ENCODE peak calls at places on chromosome 12, in eight cellular contexts. D is stomach, W is mucosa of descending colon, F is OCI-LY7, E is BJ, H is kidney, O is mesothelial cell of epicardium, X is left lung. N is an unnamed sample.

GRCh38 chr12:70043490-70044138 is 199.6 kb upstream of the CNOT2 start:
- DNase-seq in E (no peak), X (no peak), D (peak; percentile 29), O (no peak), F (no peak), W (no peak), H (no peak), N (no peak)

GRCh38 chr12:24947541-24948451 is 1.1 kb downstream of the BCAT1 start:
- DNase-seq in X (no peak), O (no peak), E (no peak), H (no peak), W (no peak), D (no peak), F (peak; percentile 34), N (no peak)

GRCh38 chr12:15532364-15532977 is 210.2 kb downstream of the PTPRO start:
- DNase-seq in E (no peak), D (no peak), X (no peak), H (no peak), O (no peak), W (no peak), F (peak; percentile 72), N (no peak)

GRCh38 chr12:12004524-12004923 is 66.2 kb upstream of the BCL2L14 start:
- DNase-seq in X (no peak), F (no peak), O (no peak), E (no peak), W (no peak), D (no peak), H (no peak), N (no peak)

GRCh38 chr12:95393191-95393790 is 80.7 kb upstream of the METAP2 start:
- DNase-seq in F (peak; percentile 72), D (no peak), X (no peak), O (no peak), H (no peak), E (no peak), W (no peak), N (no peak)

GRCh38 chr12:97940629-97941028 is 478.0 kb downstream of the RMST start:
- DNase-seq in F (no peak), H (no peak), X (no peak), D (no peak), O (no peak), E (no peak), W (no peak), N (no peak)

GRCh38 chr12:69821441-69822204 is 3.4 kb upstream of the MYRFL start:
- DNase-seq in O (no peak), D (no peak), W (no peak), E (no peak), F (no peak), H (no peak), X (no peak), N (no peak)

GRCh38 chr12:25434493-25434892 is 118.6 kb downstream of the LMNTD1 start:
- DNase-seq in F (no peak), X (no peak), O (no peak), D (no peak), H (no peak), E (no peak), W (no peak), N (no peak)

GRCh38 chr12:53482626-53483165 is 16.6 kb downstream of the MAP3K12 start:
- DNase-seq in E (no peak), W (no peak), O (no peak), H (peak; percentile 80), D (no peak), X (no peak), F (no peak), N (no peak)

GRCh38 chr12:106841471-106842302 is 67.2 kb downstream of the RIC8B start:
- DNase-seq in H (no peak), F (peak; percentile 62), E (peak; percentile 18), X (no peak), W (no peak), O (no peak), D (no peak), N (no peak)

GRCh38 chr12:124994435-124994975 is 1.1 kb downstream of the BRI3BP start:
- DNase-seq in O (no peak), F (peak; percentile 84), X (peak; percentile 83), H (no peak), D (peak; percentile 51), W (peak; percentile 88), E (no peak), N (no peak)

GRCh38 chr12:51951843-51952722 is 584 bp downstream of the ACVR1B start:
- DNase-seq in W (peak; percentile 69), F (peak; percentile 33), E (no peak), O (no peak), H (peak; percentile 86), X (peak; percentile 80), D (no peak), N (no peak)

GRCh38 chr12:61654698-61655097 is 605.5 kb upstream of the USP15 start:
- DNase-seq in D (no peak), F (peak; percentile 9), O (no peak), W (no peak), H (no peak), X (no peak), E (no peak), N (no peak)

GRCh38 chr12:80269953-80270552 is 170.7 kb downstream of the OTOGL start:
- DNase-seq in X (no peak), H (no peak), D (no peak), W (no peak), O (no peak), F (peak; percentile 38), E (no peak), N (no peak)

GRCh38 chr12:100661300-100661951 is 87.9 kb downstream of the GAS2L3 start:
- DNase-seq in F (no peak), O (no peak), D (no peak), W (no peak), H (no peak), X (no peak), E (no peak), N (no peak)

GRCh38 chr12:22656835-22657234 is 31.9 kb downstream of the ETNK1 start:
- DNase-seq in W (no peak), D (no peak), E (no peak), F (no peak), O (no peak), H (no peak), X (no peak), N (no peak)

DNA sequence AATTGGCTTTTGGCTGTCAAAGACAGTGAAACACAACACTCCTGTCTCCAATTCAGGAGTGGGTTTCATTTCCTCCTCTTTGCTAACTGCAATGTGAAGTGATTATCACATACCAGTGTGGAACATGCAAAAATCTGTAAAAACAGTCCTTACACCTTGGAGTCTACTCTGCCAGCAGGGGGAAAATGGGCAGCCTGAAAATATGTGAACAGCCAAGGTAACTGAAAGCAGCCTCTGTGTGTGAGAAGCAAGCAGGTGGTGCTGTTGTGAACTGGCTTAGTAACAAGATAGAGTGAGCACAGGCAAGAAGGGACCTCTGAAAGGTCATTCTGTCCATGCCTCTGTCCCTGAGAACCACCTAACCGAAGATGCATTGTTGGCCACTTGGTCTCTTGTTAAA is 6.0 kb downstream of the PRMT8 start:
- DNase-seq in E (no peak), O (no peak), W (no peak), F (peak; percentile 4), D (no peak), H (no peak), X (no peak), N (no peak)
- TF ChIP-seq CTCF in E (no peak), O (no peak), W (no peak), F (peak; percentile 25), D (no peak), H (no peak), X (no peak), N (no peak)

DNA sequence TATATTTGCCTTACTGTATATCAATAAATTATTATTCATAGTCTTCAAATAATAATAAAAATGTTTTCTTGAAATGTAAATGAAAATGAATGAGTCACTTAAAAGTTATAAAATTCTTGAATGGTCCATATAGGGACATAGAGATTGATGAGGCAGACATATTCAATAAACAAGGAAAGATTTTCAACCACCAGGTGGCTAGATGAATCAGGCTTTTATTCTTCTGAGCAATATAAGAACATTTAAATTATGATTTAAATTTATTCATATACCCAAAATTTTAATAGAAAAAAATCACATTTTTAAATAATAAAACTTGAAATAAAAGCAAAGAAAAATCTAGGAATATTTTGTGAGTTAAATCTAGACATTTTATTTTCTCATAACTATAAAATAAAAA is 249.6 kb downstream of the ACSS3 start:
- DNase-seq in F (no peak), X (no peak), E (no peak), D (no peak), W (no peak), O (no peak), H (no peak), N (no peak)
- TF ChIP-seq CTCF in F (no peak), X (no peak), E (no peak), D (no peak), W (no peak), O (peak; percentile 25), H (no peak), N (no peak)

DNA sequence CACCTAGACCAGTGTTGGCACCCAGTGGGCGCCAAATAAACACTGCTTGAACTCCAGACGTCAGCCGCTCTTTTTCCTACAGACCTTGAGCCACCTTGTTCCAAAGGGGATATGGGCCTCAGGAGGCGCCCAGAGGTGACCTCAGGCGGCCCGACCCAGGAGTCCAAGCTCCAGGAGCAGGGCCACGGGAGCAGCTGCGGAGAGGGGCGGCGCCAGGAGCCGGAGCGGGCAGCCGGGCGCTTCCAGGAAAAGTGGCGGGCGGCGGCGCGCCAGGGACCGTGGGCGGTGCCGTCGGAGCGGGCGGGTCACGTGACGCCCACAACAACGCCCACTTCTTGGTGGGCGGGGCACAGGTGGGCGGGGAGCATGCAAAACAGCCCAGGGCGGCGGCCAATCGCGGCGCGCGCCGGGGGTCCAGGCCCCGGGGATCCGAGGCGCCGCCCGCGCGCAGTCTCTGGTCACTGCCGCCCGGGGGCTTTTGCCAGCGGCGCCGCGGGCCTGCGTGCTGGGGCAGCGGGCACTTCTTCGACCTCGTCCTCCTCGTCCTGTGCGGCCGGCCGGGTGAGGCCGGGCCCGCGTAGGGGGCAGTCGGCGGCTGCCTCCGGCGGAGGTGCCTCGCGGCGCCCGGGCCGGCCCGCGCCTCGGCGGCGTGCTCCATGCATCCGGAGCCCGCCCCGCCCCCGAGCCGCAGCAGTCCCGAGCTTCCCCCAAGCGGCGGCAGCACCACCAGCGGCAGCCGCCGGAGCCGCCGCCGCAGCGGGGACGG is at the start of gene ORAI1:
- DNase-seq in D (peak; percentile 99), E (peak; percentile 54), F (peak; percentile 97), W (peak; percentile 98), X (peak; percentile 99), H (peak; percentile 99), O (peak; percentile 98), N (peak; percentile 86)
- TF ChIP-seq CTCF in D (no peak), E (peak; percentile 2), F (peak; percentile 9), W (peak; percentile 24), X (no peak), H (peak; percentile 10), O (no peak), N (no peak)

DNA sequence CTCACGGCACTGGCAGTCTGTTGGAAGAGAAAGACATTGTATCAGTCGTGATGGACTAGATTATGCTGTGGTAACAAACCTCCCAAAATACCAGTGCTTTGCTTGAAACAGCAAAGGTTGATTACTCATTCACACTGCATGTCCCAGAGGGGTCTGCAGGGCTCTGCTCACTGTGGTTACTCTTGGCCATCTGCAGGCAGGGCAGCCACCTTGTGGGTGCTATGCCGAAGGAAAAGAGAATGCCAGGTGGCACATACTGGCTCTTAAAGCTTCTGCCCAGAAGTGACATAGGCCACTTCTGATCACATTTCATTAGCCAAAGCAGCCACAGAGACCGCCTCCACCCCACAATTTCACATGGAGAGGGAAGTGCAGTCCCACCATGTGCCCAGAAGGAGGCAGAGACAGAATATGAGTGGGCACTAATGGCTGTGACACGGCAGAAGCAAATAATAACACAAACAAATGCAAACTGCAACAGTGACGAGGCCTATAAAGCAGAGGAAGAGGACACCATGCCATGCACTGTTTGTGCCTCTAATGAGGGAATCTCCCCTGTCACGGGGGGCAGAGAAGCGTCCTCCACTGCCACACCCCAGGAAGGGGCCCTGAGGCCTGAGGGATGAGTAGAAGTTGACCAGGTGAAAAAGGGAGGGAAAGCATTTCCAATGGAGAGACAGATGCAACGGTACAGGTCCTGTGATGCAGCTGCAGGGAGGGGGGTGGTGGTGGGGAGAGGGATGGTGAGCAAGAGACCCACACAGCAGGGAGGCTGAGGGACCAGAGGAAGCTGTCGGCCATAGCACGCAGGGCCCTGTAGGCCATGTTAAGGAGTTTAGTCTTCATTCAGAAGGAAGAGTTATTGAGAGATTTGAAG is 51.7 kb upstream of the KICS2 start:
- DNase-seq in X (no peak), W (no peak), O (no peak), E (no peak), H (no peak), D (no peak), F (no peak), N (no peak)
- TF ChIP-seq CTCF in X (peak; percentile 15), W (no peak), O (no peak), E (peak; percentile 28), H (peak; percentile 22), D (no peak), F (peak; percentile 61), N (no peak)